ENCODE peak calls at places on chromosomes 11 and 22, in seven cellular contexts. One of them, this sample, is unnamed.

GRCh38 chr11:100638648-100639047 is 48.4 kb upstream of the ARHGAP42 start:
- DNase-seq in left ventricle myocardium inferior: no peak
- DNase-seq in choroid plexus epithelial cell: peak; percentile 56
- DNase-seq in cardiac fibroblast: peak; percentile 28
- DNase-seq in HS-5: no peak
- DNase-seq in activated CD4-positive, CD25-positive, alpha-beta regulatory T cell: no peak
- DNase-seq in CD8-positive, alpha-beta memory T cell: no peak
- DNase-seq in this sample: no peak

GRCh38 chr11:2990617-2991476 is 1.3 kb downstream of the NAP1L4 start:
- DNase-seq in left ventricle myocardium inferior: no peak
- DNase-seq in choroid plexus epithelial cell: no peak
- DNase-seq in cardiac fibroblast: no peak
- DNase-seq in HS-5: no peak
- DNase-seq in activated CD4-positive, CD25-positive, alpha-beta regulatory T cell: peak; percentile 21
- DNase-seq in CD8-positive, alpha-beta memory T cell: no peak
- DNase-seq in this sample: no peak

GRCh38 chr11:126733685-126734084 is 266.9 kb downstream of the KIRREL3 start:
- DNase-seq in left ventricle myocardium inferior: no peak
- DNase-seq in choroid plexus epithelial cell: no peak
- DNase-seq in cardiac fibroblast: no peak
- DNase-seq in HS-5: no peak
- DNase-seq in activated CD4-positive, CD25-positive, alpha-beta regulatory T cell: no peak
- DNase-seq in CD8-positive, alpha-beta memory T cell: no peak
- DNase-seq in this sample: no peak

GRCh38 chr22:37184380-37184755 is 3.7 kb downstream of the C1QTNF6 start:
- DNase-seq in left ventricle myocardium inferior: peak; percentile 10
- DNase-seq in choroid plexus epithelial cell: no peak
- DNase-seq in cardiac fibroblast: no peak
- DNase-seq in HS-5: no peak
- DNase-seq in activated CD4-positive, CD25-positive, alpha-beta regulatory T cell: no peak
- DNase-seq in CD8-positive, alpha-beta memory T cell: no peak
- DNase-seq in this sample: no peak

GRCh38 chr22:48740731-48741405 is 1086.8 kb downstream of the BRD1 start:
- DNase-seq in left ventricle myocardium inferior: no peak
- DNase-seq in choroid plexus epithelial cell: no peak
- DNase-seq in cardiac fibroblast: no peak
- DNase-seq in HS-5: no peak
- DNase-seq in activated CD4-positive, CD25-positive, alpha-beta regulatory T cell: no peak
- DNase-seq in CD8-positive, alpha-beta memory T cell: no peak
- DNase-seq in this sample: no peak

GRCh38 chr11:10604340-10604748 is 35.9 kb upstream of the LYVE1 start:
- DNase-seq in left ventricle myocardium inferior: peak; percentile 62
- DNase-seq in choroid plexus epithelial cell: peak; percentile 76
- DNase-seq in cardiac fibroblast: peak; percentile 75
- DNase-seq in HS-5: no peak
- DNase-seq in activated CD4-positive, CD25-positive, alpha-beta regulatory T cell: no peak
- DNase-seq in CD8-positive, alpha-beta memory T cell: no peak
- DNase-seq in this sample: no peak

GRCh38 chr22:25219948-25220442 is 556 bp downstream of the CRYBB2 start:
- DNase-seq in left ventricle myocardium inferior: no peak
- DNase-seq in choroid plexus epithelial cell: no peak
- DNase-seq in cardiac fibroblast: no peak
- DNase-seq in HS-5: no peak
- DNase-seq in activated CD4-positive, CD25-positive, alpha-beta regulatory T cell: no peak
- DNase-seq in CD8-positive, alpha-beta memory T cell: no peak
- DNase-seq in this sample: no peak

GRCh38 chr11:88051386-88051785 is 123.9 kb downstream of the RAB38 start:
- DNase-seq in left ventricle myocardium inferior: no peak
- DNase-seq in choroid plexus epithelial cell: peak; percentile 40
- DNase-seq in cardiac fibroblast: peak; percentile 58
- DNase-seq in HS-5: no peak
- DNase-seq in activated CD4-positive, CD25-positive, alpha-beta regulatory T cell: no peak
- DNase-seq in CD8-positive, alpha-beta memory T cell: no peak
- DNase-seq in this sample: no peak

GRCh38 chr22:42922374-42923177 is 65.5 kb upstream of the ARFGAP3 start:
- DNase-seq in left ventricle myocardium inferior: no peak
- DNase-seq in choroid plexus epithelial cell: no peak
- DNase-seq in cardiac fibroblast: no peak
- DNase-seq in HS-5: no peak
- DNase-seq in activated CD4-positive, CD25-positive, alpha-beta regulatory T cell: no peak
- DNase-seq in CD8-positive, alpha-beta memory T cell: no peak
- DNase-seq in this sample: no peak

GRCh38 chr11:70074701-70075100 is 3.4 kb upstream of the ANO1 start:
- DNase-seq in left ventricle myocardium inferior: no peak
- DNase-seq in choroid plexus epithelial cell: no peak
- DNase-seq in cardiac fibroblast: no peak
- DNase-seq in HS-5: no peak
- DNase-seq in activated CD4-positive, CD25-positive, alpha-beta regulatory T cell: no peak
- DNase-seq in CD8-positive, alpha-beta memory T cell: no peak
- DNase-seq in this sample: no peak

GRCh38 chr22:21866821-21867527 is 471 bp downstream of the MAPK1 start:
- DNase-seq in left ventricle myocardium inferior: peak; percentile 26
- DNase-seq in choroid plexus epithelial cell: peak; percentile 20
- DNase-seq in cardiac fibroblast: peak; percentile 30
- DNase-seq in HS-5: no peak
- DNase-seq in activated CD4-positive, CD25-positive, alpha-beta regulatory T cell: no peak
- DNase-seq in CD8-positive, alpha-beta memory T cell: no peak
- DNase-seq in this sample: peak; percentile 10

GRCh38 chr22:33883961-33884808 is 36.1 kb downstream of the LARGE1 start:
- DNase-seq in left ventricle myocardium inferior: peak; percentile 25
- DNase-seq in choroid plexus epithelial cell: no peak
- DNase-seq in cardiac fibroblast: no peak
- DNase-seq in HS-5: no peak
- DNase-seq in activated CD4-positive, CD25-positive, alpha-beta regulatory T cell: no peak
- DNase-seq in CD8-positive, alpha-beta memory T cell: no peak
- DNase-seq in this sample: no peak

GRCh38 chr11:11843233-11843632 is 1.5 kb downstream of the USP47 start:
- DNase-seq in left ventricle myocardium inferior: no peak
- DNase-seq in choroid plexus epithelial cell: peak; percentile 90
- DNase-seq in cardiac fibroblast: peak; percentile 91
- DNase-seq in HS-5: peak; percentile 44
- DNase-seq in activated CD4-positive, CD25-positive, alpha-beta regulatory T cell: no peak
- DNase-seq in CD8-positive, alpha-beta memory T cell: no peak
- DNase-seq in this sample: peak; percentile 17

GRCh38 chr11:117618956-117619355 is 178.1 kb downstream of the DSCAML1 start:
- DNase-seq in left ventricle myocardium inferior: no peak
- DNase-seq in choroid plexus epithelial cell: no peak
- DNase-seq in cardiac fibroblast: no peak
- DNase-seq in HS-5: no peak
- DNase-seq in activated CD4-positive, CD25-positive, alpha-beta regulatory T cell: no peak
- DNase-seq in CD8-positive, alpha-beta memory T cell: no peak
- DNase-seq in this sample: no peak

GRCh38 chr22:23970201-23970641 is 3.5 kb downstream of the DDTL start:
- DNase-seq in left ventricle myocardium inferior: no peak
- DNase-seq in choroid plexus epithelial cell: no peak
- DNase-seq in cardiac fibroblast: no peak
- DNase-seq in HS-5: no peak
- DNase-seq in activated CD4-positive, CD25-positive, alpha-beta regulatory T cell: no peak
- DNase-seq in CD8-positive, alpha-beta memory T cell: no peak
- DNase-seq in this sample: no peak

GRCh38 chr11:66612458-66612857 is 4.0 kb upstream of the RBM14 start:
- DNase-seq in left ventricle myocardium inferior: no peak
- DNase-seq in choroid plexus epithelial cell: no peak
- DNase-seq in cardiac fibroblast: no peak
- DNase-seq in HS-5: no peak
- DNase-seq in activated CD4-positive, CD25-positive, alpha-beta regulatory T cell: no peak
- DNase-seq in CD8-positive, alpha-beta memory T cell: no peak
- DNase-seq in this sample: no peak

GRCh38 chr11:120873966-120874365 is 149.9 kb upstream of the TBCEL start:
- DNase-seq in left ventricle myocardium inferior: no peak
- DNase-seq in choroid plexus epithelial cell: no peak
- DNase-seq in cardiac fibroblast: no peak
- DNase-seq in HS-5: no peak
- DNase-seq in activated CD4-positive, CD25-positive, alpha-beta regulatory T cell: no peak
- DNase-seq in CD8-positive, alpha-beta memory T cell: no peak
- DNase-seq in this sample: no peak

GRCh38 chr11:103055174-103055890 is 36.6 kb downstream of the DCUN1D5 start:
- DNase-seq in left ventricle myocardium inferior: no peak
- DNase-seq in choroid plexus epithelial cell: peak; percentile 76
- DNase-seq in cardiac fibroblast: peak; percentile 68
- DNase-seq in HS-5: no peak
- DNase-seq in activated CD4-positive, CD25-positive, alpha-beta regulatory T cell: no peak
- DNase-seq in CD8-positive, alpha-beta memory T cell: no peak
- DNase-seq in this sample: no peak

GRCh38 chr22:29342577-29343312 is 27.2 kb upstream of the RASL10A start:
- DNase-seq in left ventricle myocardium inferior: no peak
- DNase-seq in choroid plexus epithelial cell: no peak
- DNase-seq in cardiac fibroblast: no peak
- DNase-seq in HS-5: no peak
- DNase-seq in activated CD4-positive, CD25-positive, alpha-beta regulatory T cell: no peak
- DNase-seq in CD8-positive, alpha-beta memory T cell: no peak
- DNase-seq in this sample: no peak

GRCh38 chr11:35303596-35304392 is 115.6 kb downstream of the SLC1A2 start:
- DNase-seq in left ventricle myocardium inferior: no peak
- DNase-seq in choroid plexus epithelial cell: peak; percentile 86
- DNase-seq in cardiac fibroblast: peak; percentile 92
- DNase-seq in HS-5: no peak
- DNase-seq in activated CD4-positive, CD25-positive, alpha-beta regulatory T cell: no peak
- DNase-seq in CD8-positive, alpha-beta memory T cell: no peak
- DNase-seq in this sample: no peak

GRCh38 chr11:69449320-69450063 is 32.0 kb upstream of the LINC01488 start:
- DNase-seq in left ventricle myocardium inferior: peak; percentile 79
- DNase-seq in choroid plexus epithelial cell: peak; percentile 29
- DNase-seq in cardiac fibroblast: peak; percentile 62
- DNase-seq in HS-5: no peak
- DNase-seq in activated CD4-positive, CD25-positive, alpha-beta regulatory T cell: no peak
- DNase-seq in CD8-positive, alpha-beta memory T cell: no peak
- DNase-seq in this sample: no peak

GRCh38 chr11:8593935-8594909 is at the start of gene STK33:
- DNase-seq in left ventricle myocardium inferior: peak; percentile 59
- DNase-seq in choroid plexus epithelial cell: peak; percentile 19
- DNase-seq in cardiac fibroblast: no peak
- DNase-seq in HS-5: no peak
- DNase-seq in activated CD4-positive, CD25-positive, alpha-beta regulatory T cell: no peak
- DNase-seq in CD8-positive, alpha-beta memory T cell: no peak
- DNase-seq in this sample: peak; percentile 32

GRCh38 chr11:67054851-67055523 is 1.7 kb upstream of the RHOD start:
- DNase-seq in left ventricle myocardium inferior: peak; percentile 75
- DNase-seq in choroid plexus epithelial cell: peak; percentile 88
- DNase-seq in cardiac fibroblast: peak; percentile 87
- DNase-seq in HS-5: no peak
- DNase-seq in activated CD4-positive, CD25-positive, alpha-beta regulatory T cell: no peak
- DNase-seq in CD8-positive, alpha-beta memory T cell: no peak
- DNase-seq in this sample: no peak

GRCh38 chr11:112555491-112556364 is 295.1 kb upstream of the PLET1 start:
- DNase-seq in left ventricle myocardium inferior: peak; percentile 48
- DNase-seq in choroid plexus epithelial cell: peak; percentile 62
- DNase-seq in cardiac fibroblast: peak; percentile 32
- DNase-seq in HS-5: no peak
- DNase-seq in activated CD4-positive, CD25-positive, alpha-beta regulatory T cell: peak; percentile 49
- DNase-seq in CD8-positive, alpha-beta memory T cell: peak; percentile 46
- DNase-seq in this sample: peak; percentile 32

GRCh38 chr22:19438286-19438685 is 5.9 kb downstream of the MRPL40 start:
- DNase-seq in left ventricle myocardium inferior: no peak
- DNase-seq in choroid plexus epithelial cell: no peak
- DNase-seq in cardiac fibroblast: no peak
- DNase-seq in HS-5: no peak
- DNase-seq in activated CD4-positive, CD25-positive, alpha-beta regulatory T cell: no peak
- DNase-seq in CD8-positive, alpha-beta memory T cell: no peak
- DNase-seq in this sample: no peak

GRCh38 chr11:75896843-75897419 is 81.9 kb downstream of the UVRAG start:
- DNase-seq in left ventricle myocardium inferior: no peak
- DNase-seq in choroid plexus epithelial cell: peak; percentile 66
- DNase-seq in cardiac fibroblast: peak; percentile 74
- DNase-seq in HS-5: peak; percentile 28
- DNase-seq in activated CD4-positive, CD25-positive, alpha-beta regulatory T cell: no peak
- DNase-seq in CD8-positive, alpha-beta memory T cell: no peak
- DNase-seq in this sample: no peak

GRCh38 chr11:69490516-69490915 is 9.1 kb downstream of the LINC01488 start:
- DNase-seq in left ventricle myocardium inferior: peak; percentile 5
- DNase-seq in choroid plexus epithelial cell: no peak
- DNase-seq in cardiac fibroblast: no peak
- DNase-seq in HS-5: no peak
- DNase-seq in activated CD4-positive, CD25-positive, alpha-beta regulatory T cell: no peak
- DNase-seq in CD8-positive, alpha-beta memory T cell: no peak
- DNase-seq in this sample: no peak

GRCh38 chr11:68370211-68371111 is 58.1 kb downstream of the LRP5 start:
- DNase-seq in left ventricle myocardium inferior: peak; percentile 43
- DNase-seq in choroid plexus epithelial cell: no peak
- DNase-seq in cardiac fibroblast: no peak
- DNase-seq in HS-5: no peak
- DNase-seq in activated CD4-positive, CD25-positive, alpha-beta regulatory T cell: no peak
- DNase-seq in CD8-positive, alpha-beta memory T cell: no peak
- DNase-seq in this sample: peak; percentile 55

GRCh38 chr11:6012055-6012668 is 5.4 kb upstream of the OR56A4 start:
- DNase-seq in left ventricle myocardium inferior: no peak
- DNase-seq in choroid plexus epithelial cell: no peak
- DNase-seq in cardiac fibroblast: no peak
- DNase-seq in HS-5: no peak
- DNase-seq in activated CD4-positive, CD25-positive, alpha-beta regulatory T cell: no peak
- DNase-seq in CD8-positive, alpha-beta memory T cell: no peak
- DNase-seq in this sample: no peak

GRCh38 chr11:86116386-86116726 is 47.5 kb upstream of the PICALM start:
- DNase-seq in left ventricle myocardium inferior: no peak
- DNase-seq in choroid plexus epithelial cell: peak; percentile 81
- DNase-seq in cardiac fibroblast: peak; percentile 89
- DNase-seq in HS-5: no peak
- DNase-seq in activated CD4-positive, CD25-positive, alpha-beta regulatory T cell: no peak
- DNase-seq in CD8-positive, alpha-beta memory T cell: peak; percentile 4
- DNase-seq in this sample: no peak

GRCh38 chr11:67558084-67558772 is 25.4 kb upstream of the GSTP1 start:
- DNase-seq in left ventricle myocardium inferior: peak; percentile 62
- DNase-seq in choroid plexus epithelial cell: no peak
- DNase-seq in cardiac fibroblast: peak; percentile 36
- DNase-seq in HS-5: no peak
- DNase-seq in activated CD4-positive, CD25-positive, alpha-beta regulatory T cell: no peak
- DNase-seq in CD8-positive, alpha-beta memory T cell: no peak
- DNase-seq in this sample: no peak

GRCh38 chr11:111264646-111265045 is 19.1 kb downstream of the POU2AF2 start:
- DNase-seq in left ventricle myocardium inferior: no peak
- DNase-seq in choroid plexus epithelial cell: no peak
- DNase-seq in cardiac fibroblast: no peak
- DNase-seq in HS-5: no peak
- DNase-seq in activated CD4-positive, CD25-positive, alpha-beta regulatory T cell: no peak
- DNase-seq in CD8-positive, alpha-beta memory T cell: no peak
- DNase-seq in this sample: no peak